ENCODE peak calls at places on chromosomes 6 and 20, in nine cellular contexts. X, D, R, C, K, M, N, A and F are unnamed samples.

GRCh38 chr6:154954352-154954751 is 40.8 kb upstream of the TIAM2 start:
- DNase-seq in X (no peak), D (no peak), R (no peak), C (no peak), K (peak; percentile 33), M (no peak), N (no peak), A (no peak), F (no peak)

GRCh38 chr20:38209736-38210405 is 44.8 kb upstream of the TGM2 start:
- DNase-seq in X (no peak), D (no peak), R (no peak), C (no peak), K (no peak), M (no peak), N (no peak), A (no peak), F (no peak)

GRCh38 chr6:127022297-127022696 is 96.2 kb upstream of the RSPO3 start:
- DNase-seq in X (peak; percentile 2), D (no peak), R (no peak), C (no peak), K (peak; percentile 24), M (no peak), N (peak; percentile 66), A (peak; percentile 39), F (peak; percentile 26)

GRCh38 chr6:33313105-33313708 is 671 bp downstream of the TAPBP start:
- DNase-seq in X (peak; percentile 36), D (peak; percentile 34), R (peak; percentile 54), C (peak; percentile 63), K (peak; percentile 36), M (peak; percentile 75), N (peak; percentile 27), A (peak; percentile 63), F (no peak)

GRCh38 chr20:54212226-54212625 is 4.3 kb downstream of the PFDN4 start:
- DNase-seq in X (peak; percentile 58), D (no peak), R (no peak), C (no peak), K (peak; percentile 66), M (no peak), N (peak; percentile 65), A (no peak), F (no peak)

GRCh38 chr20:18364768-18365167 is 76.4 kb downstream of the ZNF133 start:
- DNase-seq in X (no peak), D (no peak), R (no peak), C (no peak), K (no peak), M (no peak), N (no peak), A (no peak), F (no peak)

GRCh38 chr20:3000852-3001523 is 42.4 kb upstream of the GNRH2 start:
- DNase-seq in X (peak; percentile 75), D (peak; percentile 55), R (peak; percentile 22), C (no peak), K (peak; percentile 74), M (peak; percentile 70), N (peak; percentile 33), A (no peak), F (peak; percentile 48)

GRCh38 chr6:166162599-166163342 is 4.9 kb downstream of the TBXT start:
- DNase-seq in X (no peak), D (peak; percentile 49), R (no peak), C (no peak), K (no peak), M (peak; percentile 61), N (no peak), A (no peak), F (no peak)

GRCh38 chr20:63652192-63652980 is 838 bp downstream of the STMN3 start:
- DNase-seq in X (no peak), D (no peak), R (peak; percentile 59), C (peak; percentile 69), K (no peak), M (peak; percentile 51), N (no peak), A (no peak), F (no peak)

GRCh38 chr20:23096986-23097520 is 10.9 kb upstream of the CD93 start:
- DNase-seq in X (no peak), D (no peak), R (no peak), C (no peak), K (no peak), M (no peak), N (no peak), A (no peak), F (no peak)

GRCh38 chr6:24489881-24490280 is 503 bp upstream of the GPLD1 start:
- DNase-seq in X (peak; percentile 14), D (no peak), R (no peak), C (no peak), K (no peak), M (no peak), N (no peak), A (no peak), F (peak; percentile 62)

GRCh38 chr6:157063935-157064322 is 259.4 kb downstream of the TMEM242 start:
- DNase-seq in X (no peak), D (no peak), R (no peak), C (no peak), K (no peak), M (no peak), N (no peak), A (no peak), F (no peak)

GRCh38 chr6:168057836-168058235 is 21.2 kb downstream of the FRMD1 start:
- DNase-seq in X (no peak), D (no peak), R (no peak), C (no peak), K (no peak), M (no peak), N (no peak), A (peak; percentile 45), F (no peak)

GRCh38 chr6:19127085-19127484 is 710.1 kb upstream of the ID4 start:
- DNase-seq in X (no peak), D (no peak), R (no peak), C (no peak), K (no peak), M (no peak), N (no peak), A (no peak), F (no peak)

GRCh38 chr6:106792536-106793236 is 163.3 kb downstream of the QRSL1 start:
- DNase-seq in X (no peak), D (no peak), R (no peak), C (no peak), K (no peak), M (no peak), N (no peak), A (no peak), F (no peak)

GRCh38 chr6:92759195-92759594 is 660.2 kb downstream of the EPHA7 start:
- DNase-seq in X (no peak), D (peak; percentile 11), R (no peak), C (no peak), K (no peak), M (no peak), N (no peak), A (no peak), F (no peak)

GRCh38 chr6:12923644-12924235 is 207.2 kb downstream of the PHACTR1 start:
- DNase-seq in X (no peak), D (peak; percentile 17), R (no peak), C (no peak), K (no peak), M (no peak), N (no peak), A (no peak), F (no peak)

GRCh38 chr6:28134015-28134414 is 7.7 kb upstream of the ZKSCAN8 start:
- DNase-seq in X (peak; percentile 65), D (peak; percentile 60), R (peak; percentile 23), C (no peak), K (peak; percentile 35), M (peak; percentile 68), N (peak; percentile 54), A (no peak), F (no peak)

GRCh38 chr6:35077713-35078105 is 63.4 kb downstream of the TCP11 start:
- DNase-seq in X (no peak), D (no peak), R (no peak), C (no peak), K (no peak), M (no peak), N (no peak), A (no peak), F (no peak)

GRCh38 chr20:11582073-11582472 is 335.6 kb upstream of the BTBD3 start:
- DNase-seq in X (peak; percentile 5), D (no peak), R (no peak), C (no peak), K (peak; percentile 7), M (no peak), N (no peak), A (no peak), F (no peak)

GRCh38 chr20:10553326-10553984 is 118.3 kb downstream of the SLX4IP start:
- DNase-seq in X (peak; percentile 90), D (peak; percentile 71), R (peak; percentile 10), C (no peak), K (peak; percentile 86), M (peak; percentile 78), N (peak; percentile 87), A (peak; percentile 74), F (peak; percentile 63)

GRCh38 chr20:37630161-37630560 is 63.7 kb upstream of the CTNNBL1 start:
- DNase-seq in X (no peak), D (no peak), R (no peak), C (no peak), K (no peak), M (no peak), N (no peak), A (no peak), F (no peak)

GRCh38 chr6:116217069-116217468 is 36.8 kb downstream of the TSPYL4 start:
- DNase-seq in X (peak; percentile 73), D (peak; percentile 31), R (no peak), C (no peak), K (peak; percentile 55), M (peak; percentile 47), N (peak; percentile 65), A (no peak), F (no peak)

GRCh38 chr20:25177890-25178321 is 17.6 kb upstream of the ENTPD6 start:
- DNase-seq in X (peak; percentile 8), D (no peak), R (no peak), C (no peak), K (peak; percentile 50), M (no peak), N (no peak), A (no peak), F (peak; percentile 73)

GRCh38 chr20:58553166-58553696 is 38.0 kb upstream of the APCDD1L start:
- DNase-seq in X (no peak), D (no peak), R (no peak), C (no peak), K (no peak), M (no peak), N (no peak), A (no peak), F (no peak)

GRCh38 chr6:38095054-38095453 is 275.5 kb downstream of the ZFAND3 start:
- DNase-seq in X (peak; percentile 67), D (no peak), R (no peak), C (no peak), K (peak; percentile 60), M (peak; percentile 55), N (peak; percentile 73), A (no peak), F (no peak)